ENCODE peak calls at places on chromosomes 1 and 21, in five cellular contexts. Q is HCT116, Y is K562, J is SK-N-SH, M is GM12878. T is an unnamed sample.

GRCh38 chr1:15245593-15246325 is 1.3 kb upstream of the FHAD1 start:
- DNase-seq in Q (no peak), Y (no peak), J (no peak), M (no peak), T (no peak)

GRCh38 chr1:232952514-232953175 is 2.2 kb downstream of the NTPCR start:
- DNase-seq in Q (peak), Y (peak), J (peak), M (peak), T (peak)

GRCh38 chr1:40392206-40392605 is 18.7 kb downstream of the SMAP2 start:
- DNase-seq in Q (no peak), Y (no peak), J (no peak), M (no peak), T (no peak)

GRCh38 chr1:214604543-214604942 is 1.5 kb downstream of the CENPF start:
- DNase-seq in Q (no peak), Y (no peak), J (peak), M (no peak), T (peak)

GRCh38 chr21:42563261-42564045 is 49.8 kb downstream of the SLC37A1 start:
- DNase-seq in Q (no peak), Y (peak), J (no peak), M (no peak), T (no peak)

GRCh38 chr1:1115136-1115829 is 606 bp downstream of the C1orf159 start:
- DNase-seq in Q (no peak), Y (peak), J (no peak), M (no peak), T (no peak)

GRCh38 chr1:167599839-167600581 is 30.0 kb upstream of the RCSD1 start:
- DNase-seq in Q (peak), Y (peak), J (peak), M (peak), T (peak)

GRCh38 chr1:40650075-40650474 is 15.4 kb downstream of the RIMS3 start:
- DNase-seq in Q (no peak), Y (peak), J (peak), M (no peak), T (no peak)

GRCh38 chr1:197976368-197976767 is 59.2 kb downstream of the LHX9 start:
- DNase-seq in Q (no peak), Y (no peak), J (no peak), M (no peak), T (no peak)

GRCh38 chr21:42498012-42498411 is 2.0 kb upstream of the RSPH1 start:
- DNase-seq in Q (no peak), Y (no peak), J (no peak), M (no peak), T (no peak)

GRCh38 chr1:214123061-214123784 is 135.4 kb downstream of the PROX1 start:
- DNase-seq in Q (peak), Y (peak), J (peak), M (no peak), T (peak)

GRCh38 chr1:220235462-220235861 is 36.8 kb downstream of the RAB3GAP2 start:
- DNase-seq in Q (no peak), Y (no peak), J (no peak), M (no peak), T (no peak)

GRCh38 chr1:42922687-42923366 is 35.8 kb downstream of the SLC2A1 start:
- DNase-seq in Q (peak), Y (peak), J (peak), M (peak), T (peak)

GRCh38 chr1:8061210-8061609 is 35.1 kb upstream of the ERRFI1 start:
- DNase-seq in Q (peak), Y (no peak), J (no peak), M (no peak), T (peak)

GRCh38 chr1:3483801-3484444 is 29.5 kb downstream of the ARHGEF16 start:
- DNase-seq in Q (no peak), Y (peak), J (peak), M (no peak), T (peak)

GRCh38 chr21:45889961-45890360 is 91.6 kb upstream of the COL6A1 start:
- DNase-seq in Q (no peak), Y (no peak), J (no peak), M (no peak), T (no peak)

GRCh38 chr1:89633745-89634625 is 1.1 kb downstream of the LRRC8C start:
- DNase-seq in Q (no peak), Y (peak), J (peak), M (no peak), T (peak)

GRCh38 chr1:199163277-199164069 is 524.6 kb downstream of the PTPRC start:
- DNase-seq in Q (no peak), Y (no peak), J (peak), M (no peak), T (no peak)

GRCh38 chr1:113758631-113759340 is 500 bp downstream of the PHTF1 start:
- DNase-seq in Q (peak), Y (peak), J (peak), M (no peak), T (peak)

GRCh38 chr21:32771134-32771523 is 426 bp downstream of the PAXBP1 start:
- DNase-seq in Q (no peak), Y (peak), J (peak), M (no peak), T (no peak)

GRCh38 chr1:147211577-147211976 is 13.6 kb downstream of the FMO5 start:
- DNase-seq in Q (no peak), Y (no peak), J (no peak), M (no peak), T (no peak)

GRCh38 chr1:215754112-215754511 is 187.0 kb downstream of the KCTD3 start:
- DNase-seq in Q (no peak), Y (no peak), J (no peak), M (no peak), T (no peak)

GRCh38 chr1:38068220-38068979 is 21.8 kb upstream of the POU3F1 start:
- DNase-seq in Q (no peak), Y (no peak), J (no peak), M (no peak), T (no peak)

GRCh38 chr21:16879479-16879878 is 633.4 kb upstream of the CXADR start:
- DNase-seq in Q (no peak), Y (no peak), J (no peak), M (no peak), T (no peak)

GRCh38 chr1:159429074-159429861 is 2.7 kb upstream of the OR10J4 start:
- DNase-seq in Q (no peak), Y (no peak), J (no peak), M (no peak), T (no peak)

GRCh38 chr1:201394596-201394995 is 4.5 kb downstream of the LAD1 start:
- DNase-seq in Q (no peak), Y (no peak), J (no peak), M (no peak), T (no peak)

GRCh38 chr1:169860750-169861149 is 32.9 kb downstream of the SCYL3 start:
- DNase-seq in Q (no peak), Y (no peak), J (no peak), M (no peak), T (no peak)

GRCh38 chr1:169860187-169860586 is 33.5 kb downstream of the SCYL3 start:
- DNase-seq in Q (no peak), Y (no peak), J (no peak), M (peak), T (no peak)

GRCh38 chr1:169853335-169853734 is 40.4 kb downstream of the SCYL3 start:
- DNase-seq in Q (no peak), Y (no peak), J (no peak), M (no peak), T (no peak)

GRCh38 chr1:169858467-169858866 is 35.2 kb downstream of the SCYL3 start:
- DNase-seq in Q (no peak), Y (no peak), J (no peak), M (no peak), T (peak)

GRCh38 chr1:169859001-169859400 is 34.7 kb downstream of the SCYL3 start:
- DNase-seq in Q (no peak), Y (no peak), J (no peak), M (no peak), T (no peak)
- TF ChIP-seq JUND in Q (no peak), Y (no peak), J (no peak), M (no peak), T (no peak)

GRCh38 chr21:28485301-28486022 is 507.2 kb downstream of the LTN1 start:
- DNase-seq in Q (no peak), Y (no peak), J (no peak), M (no peak), T (no peak)

GRCh38 chr21:28479660-28480059 is 513.0 kb downstream of the LTN1 start:
- DNase-seq in Q (no peak), Y (no peak), J (no peak), M (no peak), T (no peak)

GRCh38 chr21:28482657-28483056 is 510.0 kb downstream of the LTN1 start:
- DNase-seq in Q (no peak), Y (no peak), J (no peak), M (no peak), T (no peak)

DNA sequence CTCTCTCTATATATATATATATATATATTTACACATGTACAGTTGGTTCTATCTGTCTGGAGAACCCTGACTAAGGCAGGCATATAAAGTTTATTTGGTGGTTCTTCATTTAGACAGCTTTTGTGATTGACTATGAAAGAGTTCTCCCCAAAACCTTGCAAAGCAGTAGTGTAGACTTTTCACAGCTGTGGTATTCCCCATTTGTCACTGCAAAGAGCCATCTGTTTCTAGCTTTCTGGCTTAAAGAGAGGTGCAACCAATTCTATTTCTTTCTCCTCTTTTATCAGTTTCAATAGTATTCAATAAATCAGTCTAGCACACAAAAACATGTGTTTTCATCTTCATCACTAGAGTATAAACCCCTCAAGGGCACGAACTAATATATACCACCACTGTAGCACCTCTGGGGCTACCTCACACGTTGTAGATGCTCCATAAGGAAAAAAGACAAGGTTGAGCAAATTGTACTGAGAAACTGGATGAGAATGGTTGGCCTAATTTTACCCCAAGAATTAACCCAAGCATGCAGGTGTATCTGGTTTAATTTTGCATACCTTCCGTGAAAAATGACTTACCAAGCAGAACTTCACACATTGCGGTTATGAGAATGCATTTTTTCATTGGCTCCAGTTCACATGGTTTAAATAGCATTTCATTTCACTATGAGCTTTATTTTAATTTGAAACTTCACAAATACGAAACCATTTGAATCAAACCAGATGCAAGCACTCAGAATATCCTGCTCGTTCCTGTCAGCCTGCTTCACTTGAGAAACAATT is 512.4 kb downstream of the LTN1 start:
- DNase-seq in Q (no peak), Y (no peak), J (no peak), M (no peak), T (no peak)
- TF ChIP-seq JUND in Q (no peak), Y (no peak), J (no peak), M (no peak), T (no peak)

DNA sequence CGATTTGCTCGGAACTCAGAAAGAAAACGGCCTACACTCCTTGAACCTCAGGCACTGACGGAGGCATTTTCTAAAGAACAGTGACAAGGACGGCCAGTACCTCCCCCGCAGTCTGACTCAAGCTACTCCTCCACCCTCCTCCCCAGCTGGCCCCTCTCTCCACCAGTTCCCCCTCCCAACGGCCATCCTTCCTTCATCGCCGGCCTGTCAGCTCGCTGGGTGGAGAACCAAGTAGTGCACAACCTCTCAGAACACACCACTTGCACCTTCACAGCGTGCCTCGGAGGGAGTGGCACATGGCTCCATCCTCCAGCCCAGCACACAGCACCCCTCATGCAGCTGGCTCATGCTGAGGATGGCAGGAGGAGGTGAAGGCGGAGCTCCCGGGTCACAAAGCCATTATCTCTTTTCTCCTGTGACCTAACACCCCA is 58.8 kb downstream of the TOR1AIP2 start:
- DNase-seq in Q (no peak), Y (peak), J (no peak), M (no peak), T (no peak)
- TF ChIP-seq JUND in Q (no peak), Y (peak), J (no peak), M (no peak), T (no peak)

DNA sequence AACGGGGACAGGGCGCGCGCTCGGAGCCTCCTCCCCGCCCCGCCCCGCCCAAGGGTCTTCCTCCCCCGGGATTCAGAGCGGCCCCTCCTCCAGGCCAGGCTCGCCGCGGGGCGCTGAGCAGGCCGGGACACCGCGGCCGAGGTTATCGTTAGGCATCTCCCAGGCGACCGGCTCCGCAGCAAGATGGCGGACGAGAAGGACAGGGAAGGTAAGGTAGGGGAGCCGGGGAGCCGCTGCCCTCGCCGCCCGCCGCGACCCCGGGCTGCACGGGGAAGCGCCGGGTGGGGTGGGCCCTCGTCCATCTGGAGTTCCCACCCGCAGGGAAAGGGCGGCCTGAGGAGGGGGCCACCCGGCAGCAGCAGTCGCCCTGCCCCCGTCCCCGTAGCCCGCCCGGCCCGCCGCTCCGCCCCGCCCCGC is 105.9 kb upstream of the HNRNPU start:
- DNase-seq in Q (peak), Y (peak), J (peak), M (no peak), T (peak)
- TF ChIP-seq JUND in Q (no peak), Y (no peak), J (no peak), M (no peak), T (no peak)

GRCh38 chr1:210905944-210906453 is 227.9 kb downstream of the KCNH1 start:
- DNase-seq in Q (no peak), Y (no peak), J (no peak), M (no peak), T (no peak)

GRCh38 chr1:210910020-210910575 is 223.8 kb downstream of the KCNH1 start:
- DNase-seq in Q (no peak), Y (no peak), J (no peak), M (no peak), T (no peak)

GRCh38 chr1:210912752-210913151 is 221.2 kb downstream of the KCNH1 start:
- DNase-seq in Q (no peak), Y (no peak), J (no peak), M (no peak), T (no peak)

GRCh38 chr1:210907406-210907805 is 226.5 kb downstream of the KCNH1 start:
- DNase-seq in Q (no peak), Y (no peak), J (no peak), M (no peak), T (no peak)

GRCh38 chr1:210908257-210908656 is 225.7 kb downstream of the KCNH1 start:
- DNase-seq in Q (no peak), Y (no peak), J (no peak), M (no peak), T (no peak)
- TF ChIP-seq JUND in Q (no peak), Y (no peak), J (no peak), M (no peak), T (no peak)

DNA sequence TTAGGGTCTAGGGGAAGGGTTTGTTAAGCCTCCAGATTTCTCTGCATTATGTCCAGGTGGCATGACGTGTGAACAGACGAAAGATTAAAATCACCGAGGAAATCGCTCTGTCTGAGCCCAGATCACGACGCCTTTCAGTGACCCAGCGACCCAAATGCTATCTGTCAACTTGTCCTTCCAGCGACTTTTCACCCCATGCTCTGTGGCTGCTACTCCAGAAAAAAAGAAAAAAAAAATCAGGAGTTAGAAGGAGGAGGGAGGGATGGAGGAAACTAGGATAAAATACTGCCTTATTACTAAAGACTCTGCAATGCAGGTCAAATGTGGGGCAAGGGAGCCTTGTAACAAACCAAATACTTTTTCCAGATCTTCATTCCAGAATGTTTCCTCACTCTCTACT is 352.0 kb downstream of the NUF2 start:
- DNase-seq in Q (no peak), Y (no peak), J (no peak), M (no peak), T (no peak)
- TF ChIP-seq JUND in Q (no peak), Y (no peak), J (no peak), M (no peak), T (no peak)

DNA sequence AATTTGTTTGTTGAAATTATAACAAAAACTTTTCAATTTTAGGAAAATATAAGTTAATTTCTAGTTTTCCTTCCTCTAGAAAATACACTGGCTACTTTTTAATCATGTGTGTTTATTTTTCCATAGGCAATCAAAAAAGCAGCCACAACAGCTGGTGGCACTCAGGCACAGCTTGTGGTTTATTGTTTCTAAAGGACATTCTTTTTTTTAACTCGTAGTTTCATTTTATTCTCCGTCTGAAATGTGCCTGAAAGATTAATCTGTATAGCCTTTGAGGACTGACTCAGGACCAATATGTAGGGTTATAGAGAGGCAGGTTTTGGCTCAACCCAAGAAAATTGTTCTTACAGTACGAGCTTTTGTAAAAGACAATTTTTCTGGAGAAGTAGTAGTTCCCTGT is 20.6 kb upstream of the STX12 start:
- DNase-seq in Q (no peak), Y (no peak), J (no peak), M (no peak), T (no peak)
- TF ChIP-seq JUND in Q (no peak), Y (no peak), J (no peak), M (no peak), T (no peak)